ENCODE peak calls at places on chromosomes 4 and X, in five cellular contexts. G, L, B, P and S are unnamed samples.

GRCh38 chr4:100504086-100504874 is 13.5 kb downstream of the EMCN start:
- DNase-seq in G (peak), L (peak), B (no peak), P (no peak), S (no peak)

GRCh38 chrX:103475381-103475780 is 43.9 kb downstream of the RAB40A start:
- DNase-seq in G (no peak), L (no peak), B (no peak), P (no peak), S (no peak)

GRCh38 chr4:156970501-156971167 is 965 bp downstream of the PDGFC start:
- DNase-seq in G (peak), L (peak), B (peak), P (peak), S (no peak)

GRCh38 chr4:1721666-1722550 is 587 bp downstream of the TACC3 start:
- DNase-seq in G (peak), L (peak), B (no peak), P (no peak), S (peak)

GRCh38 chr4:72791054-72791453 is 222.0 kb upstream of the ADAMTS3 start:
- DNase-seq in G (no peak), L (no peak), B (no peak), P (no peak), S (no peak)

GRCh38 chr4:100907465-100908454 is 389.9 kb upstream of the EMCN start:
- DNase-seq in G (no peak), L (no peak), B (no peak), P (peak), S (no peak)

GRCh38 chr4:3399277-3400194 is 42.2 kb upstream of the HGFAC start:
- DNase-seq in G (no peak), L (no peak), B (no peak), P (peak), S (peak)

GRCh38 chr4:41418444-41418843 is 119.5 kb upstream of the LIMCH1 start:
- DNase-seq in G (peak), L (no peak), B (no peak), P (no peak), S (no peak)

GRCh38 chr4:4675636-4676035 is 133.8 kb upstream of the STX18 start:
- DNase-seq in G (no peak), L (no peak), B (no peak), P (no peak), S (no peak)

GRCh38 chr4:6641164-6641970 is 882 bp downstream of the MRFAP1 start:
- DNase-seq in G (peak), L (no peak), B (peak), P (no peak), S (peak)

GRCh38 chr4:5389756-5390155 is 318.6 kb downstream of the EVC2 start:
- DNase-seq in G (peak), L (peak), B (no peak), P (no peak), S (peak)

GRCh38 chrX:107766470-107767140 is 9.0 kb downstream of the TSC22D3 start:
- DNase-seq in G (peak), L (no peak), B (no peak), P (no peak), S (no peak)

GRCh38 chr4:132691668-132692067 is 457.4 kb upstream of the PCDH10 start:
- DNase-seq in G (no peak), L (no peak), B (no peak), P (no peak), S (no peak)

GRCh38 chr4:8039290-8039689 is 99.6 kb upstream of the AFAP1 start:
- DNase-seq in G (no peak), L (no peak), B (no peak), P (no peak), S (no peak)

GRCh38 chr4:24321637-24322036 is 262.7 kb downstream of the DHX15 start:
- DNase-seq in G (no peak), L (no peak), B (no peak), P (no peak), S (no peak)

GRCh38 chr4:81040175-81040659 is 9.7 kb downstream of the BMP3 start:
- DNase-seq in G (no peak), L (no peak), B (no peak), P (no peak), S (peak)

GRCh38 chr4:141789716-141790115 is 153.3 kb downstream of the IL15 start:
- DNase-seq in G (no peak), L (no peak), B (no peak), P (no peak), S (no peak)

GRCh38 chr4:141788169-141788915 is 152.0 kb downstream of the IL15 start:
- DNase-seq in G (no peak), L (no peak), B (no peak), P (no peak), S (no peak)

GRCh38 chr4:141782205-141782604 is 145.8 kb downstream of the IL15 start:
- DNase-seq in G (no peak), L (no peak), B (no peak), P (no peak), S (no peak)

GRCh38 chr4:141783770-141784169 is 147.4 kb downstream of the IL15 start:
- DNase-seq in G (no peak), L (no peak), B (no peak), P (no peak), S (no peak)

DNA sequence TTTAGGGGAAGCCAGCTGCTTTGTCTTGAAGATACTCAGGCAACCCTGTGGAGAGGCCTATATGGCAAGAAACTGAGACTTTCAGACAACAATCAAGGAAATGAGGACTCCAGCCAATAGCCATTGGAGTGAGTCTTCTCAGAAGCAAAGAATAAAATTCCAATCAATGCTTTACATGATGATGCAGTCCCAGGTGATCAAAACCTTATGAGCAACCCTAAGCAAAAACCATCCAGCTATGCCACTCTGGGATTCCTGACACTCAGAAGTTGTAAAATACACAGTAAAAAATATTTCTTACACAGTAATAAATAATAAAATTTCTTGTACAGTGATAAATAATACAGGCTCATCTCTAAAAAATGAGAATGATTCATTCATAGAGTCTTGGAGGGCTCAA is 150.5 kb downstream of the IL15 start:
- DNase-seq in G (no peak), L (no peak), B (no peak), P (no peak), S (no peak)
- H3K27ac ChIP-seq in G (no peak), L (no peak), B (no peak), P (no peak), S (no peak)

GRCh38 chr4:186144180-186144579 is 39.7 kb downstream of the FAM149A start:
- DNase-seq in G (no peak), L (peak), B (no peak), P (no peak), S (no peak)
- H3K27ac ChIP-seq in G (no peak), L (no peak), B (no peak), P (no peak), S (no peak)

GRCh38 chr4:116499-116898 is 7.8 kb upstream of the ZNF718 start:
- DNase-seq in G (no peak), L (no peak), B (no peak), P (no peak), S (no peak)
- H3K27ac ChIP-seq in G (no peak), L (no peak), B (no peak), P (no peak), S (no peak)

GRCh38 chr4:147730333-147730732 is 1.6 kb upstream of the ARHGAP10 start:
- DNase-seq in G (no peak), L (no peak), B (no peak), P (peak), S (no peak)
- H3K27ac ChIP-seq in G (no peak), L (no peak), B (no peak), P (no peak), S (no peak)

DNA sequence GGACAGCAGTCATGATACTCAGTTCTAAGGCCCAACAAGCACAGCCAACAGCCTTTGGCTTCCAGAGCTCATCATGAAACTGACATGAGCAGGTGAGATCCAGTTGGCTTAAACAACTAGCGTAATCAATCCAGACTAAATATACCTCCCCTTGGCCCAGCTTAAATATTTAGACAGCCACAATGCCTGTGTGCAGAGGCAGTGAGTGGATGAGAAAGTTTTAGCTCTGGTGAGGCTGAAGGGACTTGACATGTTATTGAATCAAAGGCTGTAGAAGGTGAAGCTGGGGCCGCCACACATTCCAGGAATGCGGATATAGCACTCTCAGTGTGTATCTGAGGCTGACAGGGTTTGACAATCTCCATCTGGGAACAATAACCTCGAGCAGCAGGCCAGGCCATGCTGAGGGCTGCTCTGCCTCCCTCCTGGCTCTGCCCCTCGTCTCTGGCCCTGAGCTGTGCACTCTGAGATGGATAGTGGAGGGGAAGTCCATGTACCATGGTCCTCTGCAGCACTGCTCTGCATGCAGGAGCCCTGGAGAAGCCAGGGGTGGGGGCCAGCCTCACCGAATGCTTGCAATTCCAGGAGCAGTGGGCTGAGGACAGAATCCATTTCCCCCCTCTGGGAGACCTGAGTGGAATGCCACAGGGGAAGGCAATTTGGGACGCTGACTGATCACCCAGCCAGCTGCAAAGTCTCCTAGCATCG is 37.4 kb upstream of the RASL11B start:
- DNase-seq in G (no peak), L (peak), B (no peak), P (peak), S (no peak)
- H3K27ac ChIP-seq in G (peak), L (no peak), B (peak), P (no peak), S (no peak)